ENCODE peak calls at places on chromosomes 2 and 18, in four cellular contexts. N is H1, U is HepG2, O is K562. T is an unnamed sample.

GRCh38 chr18:79522451-79523220 is 126.9 kb downstream of the NFATC1 start:
- DNase-seq in N (no peak), U (no peak), O (no peak), T (no peak)

GRCh38 chr2:178220814-178221213 is 26.5 kb downstream of the OSBPL6 start:
- DNase-seq in N (no peak), U (no peak), O (no peak), T (no peak)

GRCh38 chr2:86482034-86482433 is 40.9 kb downstream of the KDM3A start:
- DNase-seq in N (no peak), U (no peak), O (no peak), T (no peak)

GRCh38 chr2:23625726-23626125 is 240.7 kb downstream of the KLHL29 start:
- DNase-seq in N (no peak), U (no peak), O (no peak), T (no peak)

GRCh38 chr2:187424156-187424555 is 23.9 kb downstream of the CALCRL start:
- DNase-seq in N (no peak), U (no peak), O (no peak), T (no peak)

GRCh38 chr18:44819944-44820510 is 139.3 kb downstream of the SETBP1 start:
- DNase-seq in N (no peak), U (no peak), O (no peak), T (no peak)

GRCh38 chr18:64409511-64409910 is 260.6 kb upstream of the LINC00305 start:
- DNase-seq in N (no peak), U (no peak), O (no peak), T (no peak)

GRCh38 chr2:45690223-45690622 is 38.7 kb downstream of the PRKCE start:
- DNase-seq in N (no peak), U (no peak), O (no peak), T (no peak)

GRCh38 chr2:172270278-172271079 is 156.9 kb upstream of the ITGA6 start:
- DNase-seq in N (no peak), U (peak), O (no peak), T (no peak)

GRCh38 chr18:75456277-75456676 is 28.8 kb upstream of the SMIM21 start:
- DNase-seq in N (no peak), U (no peak), O (no peak), T (no peak)

GRCh38 chr2:130355578-130356431 is at the start of gene PTPN18:
- DNase-seq in N (no peak), U (peak), O (peak), T (peak)

GRCh38 chr2:197168705-197169104 is 141.9 kb downstream of the ANKRD44 start:
- DNase-seq in N (no peak), U (peak), O (peak), T (peak)

GRCh38 chr18:35406666-35407065 is 29.5 kb upstream of the ZNF396 start:
- DNase-seq in N (no peak), U (no peak), O (peak), T (no peak)

GRCh38 chr2:151922845-151923666 is 94.8 kb upstream of the ARL5A start:
- DNase-seq in N (no peak), U (peak), O (peak), T (peak)

GRCh38 chr18:50724631-50725235 is 95.1 kb downstream of the MRO start:
- DNase-seq in N (no peak), U (no peak), O (no peak), T (no peak)

GRCh38 chr18:25010623-25011374 is 341.2 kb downstream of the ZNF521 start:
- DNase-seq in N (no peak), U (no peak), O (no peak), T (no peak)

GRCh38 chr2:212905640-212906201 is 245.7 kb downstream of the IKZF2 start:
- DNase-seq in N (no peak), U (no peak), O (no peak), T (peak)

DNA sequence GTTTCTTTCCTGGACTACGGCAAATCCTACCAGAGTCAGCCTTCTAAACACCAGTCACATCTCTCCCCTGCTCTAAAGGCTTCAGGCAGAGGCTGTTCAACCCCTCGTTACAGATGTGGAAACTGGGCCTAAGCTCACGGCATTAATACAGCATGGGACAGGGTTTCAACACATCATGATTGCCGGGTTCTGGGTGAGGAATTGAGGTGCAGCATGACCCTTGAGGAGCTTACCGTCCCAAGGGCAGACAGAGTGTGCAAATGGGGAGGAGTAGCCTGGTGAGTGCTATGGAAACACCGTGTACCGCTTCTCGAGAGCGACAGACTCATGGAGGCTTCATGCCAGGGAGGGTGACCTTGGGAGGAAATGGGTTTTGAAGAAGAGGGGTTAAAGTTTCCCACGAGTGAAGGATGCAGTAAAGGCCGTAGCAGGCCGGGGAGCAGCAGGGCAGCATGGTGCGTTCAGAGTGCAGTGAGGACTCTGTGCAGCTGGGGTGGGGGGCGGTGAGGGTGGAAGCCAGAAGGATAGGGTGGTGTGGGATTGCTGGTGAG is 51.1 kb downstream of the TGOLN2 start:
- DNase-seq in N (no peak), U (no peak), O (no peak), T (no peak)
- TF ChIP-seq MAFK in N (no peak), U (no peak), O (no peak), T (no peak)

GRCh38 chr2:229416116-229416694 is 145.1 kb upstream of the PID1 start:
- DNase-seq in N (no peak), U (no peak), O (no peak), T (no peak)
- TF ChIP-seq HDAC2 in N (no peak), U (no peak), O (no peak), T (no peak)

GRCh38 chr2:17814601-17815000 is 1.7 kb upstream of the MSGN1 start:
- DNase-seq in N (no peak), U (no peak), O (no peak), T (no peak)

GRCh38 chr2:17815466-17816184 is 635 bp upstream of the MSGN1 start:
- DNase-seq in N (no peak), U (no peak), O (no peak), T (no peak)

GRCh38 chr2:17813742-17814458 is 2.4 kb upstream of the MSGN1 start:
- DNase-seq in N (no peak), U (no peak), O (no peak), T (no peak)

GRCh38 chr2:17816396-17817245 is at the start of gene MSGN1:
- DNase-seq in N (no peak), U (no peak), O (no peak), T (no peak)

GRCh38 chr2:17813015-17813741 is 3.1 kb upstream of the MSGN1 start:
- DNase-seq in N (no peak), U (no peak), O (no peak), T (no peak)
- TF ChIP-seq MAFK in N (no peak), U (no peak), O (no peak), T (no peak)

DNA sequence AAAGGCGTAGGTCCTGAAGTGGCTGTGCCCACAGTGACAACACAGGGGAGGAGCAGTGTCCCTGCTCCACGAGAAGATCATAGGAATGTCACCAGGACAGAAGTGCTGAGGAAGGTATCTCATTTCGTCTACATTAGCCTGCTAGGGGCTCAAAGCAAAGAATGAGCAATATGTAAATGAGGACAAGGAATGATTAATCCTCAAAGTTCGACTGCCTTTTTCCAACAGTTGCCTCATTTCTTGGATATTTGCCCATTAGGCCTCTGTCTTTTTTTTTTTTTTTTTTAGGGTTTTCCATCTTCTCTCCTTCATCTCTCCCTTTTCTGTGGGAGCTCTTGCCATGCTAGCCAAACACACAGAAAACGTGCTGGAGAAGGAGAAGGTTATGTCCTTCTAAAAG is 105.2 kb upstream of the ARHGAP28 start:
- DNase-seq in N (no peak), U (no peak), O (no peak), T (no peak)
- TF ChIP-seq HDAC2 in N (no peak), U (no peak), O (no peak), T (no peak)

GRCh38 chr18:3321133-3321812 is 59.3 kb downstream of the MYL12B start:
- DNase-seq in N (no peak), U (no peak), O (peak), T (peak)
- TF ChIP-seq MAFK in N (no peak), U (no peak), O (peak), T (no peak)

DNA sequence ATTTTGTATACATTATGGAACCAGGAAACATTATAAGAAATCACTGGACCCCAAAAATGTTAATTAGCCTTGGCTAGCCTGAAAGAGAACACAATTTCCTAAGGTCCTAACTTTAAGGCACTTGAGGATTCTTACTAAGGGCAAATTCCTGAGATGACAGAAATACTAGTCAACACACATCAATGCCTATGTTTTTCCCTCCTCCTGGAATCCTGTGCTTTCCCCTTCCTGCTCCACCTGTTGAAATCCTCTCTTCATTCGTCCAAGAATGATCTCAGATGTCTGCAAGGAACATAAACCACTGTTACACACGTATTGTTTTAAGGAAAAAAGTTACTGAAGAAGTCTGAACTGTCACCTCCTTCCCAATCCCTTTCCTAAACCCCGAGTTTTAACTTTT is 21.2 kb upstream of the DARS1 start:
- DNase-seq in N (no peak), U (no peak), O (no peak), T (peak)
- TF ChIP-seq HDAC2 in N (no peak), U (no peak), O (no peak), T (no peak)

GRCh38 chr2:3305431-3305830 is 72.2 kb downstream of the EIPR1 start:
- DNase-seq in N (no peak), U (no peak), O (no peak), T (no peak)

GRCh38 chr2:3302751-3303582 is 74.7 kb downstream of the EIPR1 start:
- DNase-seq in N (no peak), U (peak), O (no peak), T (no peak)

GRCh38 chr2:3302421-3302750 is 75.2 kb downstream of the EIPR1 start:
- DNase-seq in N (no peak), U (no peak), O (no peak), T (no peak)

GRCh38 chr2:3305952-3306351 is 71.7 kb downstream of the EIPR1 start:
- DNase-seq in N (no peak), U (no peak), O (no peak), T (no peak)

GRCh38 chr2:3303583-3304406 is 73.8 kb downstream of the EIPR1 start:
- DNase-seq in N (peak), U (peak), O (peak), T (peak)
- TF ChIP-seq MAFK in N (no peak), U (no peak), O (no peak), T (no peak)

GRCh38 chr18:48715651-48716354 is 177.0 kb downstream of the CTIF start:
- DNase-seq in N (no peak), U (no peak), O (no peak), T (no peak)
- TF ChIP-seq HDAC2 in N (no peak), U (no peak), O (no peak), T (no peak)

GRCh38 chr2:189304360-189304759 is 124.8 kb upstream of the COL5A2 start:
- DNase-seq in N (no peak), U (no peak), O (no peak), T (no peak)
- TF ChIP-seq MAFK in N (no peak), U (no peak), O (no peak), T (no peak)

GRCh38 chr18:456361-456821 is 44.1 kb downstream of the COLEC12 start:
- DNase-seq in N (no peak), U (no peak), O (no peak), T (no peak)
- TF ChIP-seq HDAC2 in N (no peak), U (no peak), O (no peak), T (no peak)

T was measured in A549.